ENCODE peak calls at places on chromosomes 6 and 20, in ten cellular contexts. H is right lobe of liver, B is IMR-90, K is HepG2, N is fibroblast of lung, J is DND-41, C is transverse colon, T is heart left ventricle, Y is pancreas, R is left lung. I is an unnamed sample.

GRCh38 chr6:139250296-139251274 is 41.2 kb downstream of the TXLNB start:
- DNase-seq in H (peak; percentile 53), B (peak; percentile 59), K (peak; percentile 58), N (peak; percentile 49), J (peak; percentile 73), C (peak; percentile 64), T (peak; percentile 65), Y (peak; percentile 13), R (peak; percentile 61), I (peak; percentile 34)

GRCh38 chr6:33014841-33015634 is 5.6 kb upstream of the HLA-DOA start:
- DNase-seq in H (no peak), B (peak; percentile 86), K (peak; percentile 77), N (peak; percentile 66), J (peak; percentile 61), C (peak; percentile 37), T (peak; percentile 57), Y (peak; percentile 45), R (no peak), I (no peak)

GRCh38 chr6:94956910-94957309 is 620.4 kb upstream of the MANEA start:
- DNase-seq in H (no peak), B (no peak), K (no peak), N (no peak), J (no peak), C (no peak), T (no peak), Y (no peak), R (no peak), I (no peak)

GRCh38 chr6:125750692-125751333 is 1.4 kb downstream of the HEY2 start:
- DNase-seq in H (no peak), B (no peak), K (no peak), N (no peak), J (no peak), C (no peak), T (no peak), Y (no peak), R (no peak), I (no peak)

GRCh38 chr20:10940941-10941340 is 267.1 kb upstream of the JAG1 start:
- DNase-seq in H (no peak), B (no peak), K (no peak), N (no peak), J (no peak), C (no peak), T (no peak), Y (no peak), R (no peak), I (no peak)

GRCh38 chr6:41733707-41734665 is 1.4 kb downstream of the TFEB start:
- DNase-seq in H (peak; percentile 77), B (peak; percentile 62), K (peak; percentile 76), N (peak; percentile 67), J (peak; percentile 71), C (peak; percentile 82), T (peak; percentile 83), Y (peak; percentile 55), R (peak; percentile 83), I (peak; percentile 84)

GRCh38 chr6:155170519-155170918 is 93.3 kb upstream of the CLDN20 start:
- DNase-seq in H (no peak), B (no peak), K (no peak), N (no peak), J (no peak), C (no peak), T (no peak), Y (no peak), R (no peak), I (no peak)

GRCh38 chr6:154901856-154902552 is 93.1 kb upstream of the TIAM2 start:
- DNase-seq in H (no peak), B (no peak), K (no peak), N (no peak), J (no peak), C (no peak), T (no peak), Y (no peak), R (no peak), I (no peak)

GRCh38 chr6:125611573-125612399 is 137.6 kb upstream of the HEY2 start:
- DNase-seq in H (no peak), B (no peak), K (no peak), N (peak; percentile 41), J (no peak), C (no peak), T (peak; percentile 27), Y (peak; percentile 9), R (no peak), I (peak; percentile 9)

GRCh38 chr6:54286141-54286540 is 22.1 kb upstream of the TINAG start:
- DNase-seq in H (no peak), B (no peak), K (no peak), N (peak; percentile 70), J (no peak), C (no peak), T (no peak), Y (no peak), R (no peak), I (no peak)

GRCh38 chr20:33062750-33063149 is 9.0 kb downstream of the BPIFB3 start:
- DNase-seq in H (no peak), B (no peak), K (no peak), N (no peak), J (no peak), C (no peak), T (no peak), Y (no peak), R (no peak), I (no peak)

GRCh38 chr20:33061626-33062025 is 7.9 kb downstream of the BPIFB3 start:
- DNase-seq in H (no peak), B (no peak), K (no peak), N (no peak), J (no peak), C (no peak), T (no peak), Y (no peak), R (no peak), I (no peak)

GRCh38 chr20:33064572-33065287 is 11.0 kb downstream of the BPIFB3 start:
- DNase-seq in H (peak; percentile 2), B (no peak), K (no peak), N (no peak), J (no peak), C (no peak), T (no peak), Y (no peak), R (no peak), I (no peak)

GRCh38 chr20:33062105-33062629 is 8.5 kb downstream of the BPIFB3 start:
- DNase-seq in H (no peak), B (no peak), K (no peak), N (no peak), J (no peak), C (no peak), T (no peak), Y (no peak), R (no peak), I (no peak)

DNA sequence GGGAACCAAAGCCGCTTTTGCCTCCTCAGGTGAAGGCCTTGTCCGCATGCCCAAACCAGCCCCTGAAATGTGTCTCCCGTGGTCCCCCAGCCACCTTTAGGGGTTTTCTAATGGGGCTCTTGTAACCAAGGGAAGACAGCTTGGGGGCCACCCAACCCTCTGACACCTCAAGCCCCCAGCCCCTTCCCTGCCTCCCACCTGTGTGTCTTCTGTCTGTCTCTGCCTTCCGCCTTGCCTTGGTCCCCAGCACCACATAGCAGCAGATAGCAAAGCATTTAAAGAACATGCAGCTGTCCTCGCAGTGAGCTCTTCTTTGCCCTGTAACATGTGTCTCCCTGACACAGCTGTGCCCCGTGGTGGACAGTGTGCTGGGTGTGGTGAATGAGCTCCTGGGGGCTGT is 9.6 kb downstream of the BPIFB3 start:
- DNase-seq in H (no peak), B (no peak), K (no peak), N (no peak), J (no peak), C (no peak), T (no peak), Y (no peak), R (no peak), I (no peak)
- H3K27ac ChIP-seq in H (no peak overlapping the region), B (no peak overlapping the region), K (no peak overlapping the region), N (no peak overlapping the region), J (no peak overlapping the region), C (no peak overlapping the region), T (no peak overlapping the region), Y (no peak overlapping the region), R (no peak overlapping the region), I (no peak overlapping the region)

GRCh38 chr6:44047179-44047546 is 80.1 kb downstream of the MRPL14 start:
- DNase-seq in H (no peak), B (peak; percentile 37), K (no peak), N (no peak), J (no peak), C (no peak), T (no peak), Y (no peak), R (no peak), I (no peak)

GRCh38 chr6:44047801-44048200 is 79.5 kb downstream of the MRPL14 start:
- DNase-seq in H (peak; percentile 7), B (no peak), K (no peak), N (no peak), J (no peak), C (no peak), T (no peak), Y (no peak), R (no peak), I (no peak)

GRCh38 chr6:44046516-44047178 is 80.6 kb downstream of the MRPL14 start:
- DNase-seq in H (peak; percentile 3), B (no peak), K (no peak), N (no peak), J (no peak), C (no peak), T (no peak), Y (no peak), R (no peak), I (no peak)

GRCh38 chr6:44049163-44049988 is 77.9 kb downstream of the MRPL14 start:
- DNase-seq in H (peak; percentile 10), B (peak; percentile 62), K (no peak), N (peak; percentile 58), J (no peak), C (no peak), T (no peak), Y (peak; percentile 20), R (peak; percentile 27), I (no peak)

DNA sequence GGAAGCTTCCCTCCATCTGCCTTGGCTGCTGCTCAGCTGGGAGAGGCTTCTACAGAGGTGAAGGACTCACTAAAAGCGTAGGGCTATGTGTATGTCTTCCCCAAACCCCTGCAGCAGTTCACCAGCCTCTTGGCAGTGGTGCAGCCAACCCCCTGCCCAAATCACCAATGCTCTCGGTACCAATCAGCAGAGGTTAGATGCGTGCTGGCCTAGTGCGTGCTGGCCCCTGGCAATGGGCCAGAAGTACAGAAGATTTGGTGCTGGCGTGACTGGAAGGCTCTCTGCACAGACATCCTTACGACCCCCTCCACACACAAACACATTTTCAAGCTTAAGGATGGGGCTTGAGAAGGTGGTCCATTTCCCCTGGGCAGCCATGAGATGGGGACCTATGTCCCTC is 79.0 kb downstream of the MRPL14 start:
- DNase-seq in H (peak; percentile 5), B (no peak), K (no peak), N (no peak), J (no peak), C (no peak), T (no peak), Y (no peak), R (no peak), I (no peak)
- H3K27ac ChIP-seq in H (no peak overlapping the region), B (no peak overlapping the region), K (no peak overlapping the region), N (no peak overlapping the region), J (no peak overlapping the region), C (peak overlapping the region; percentile 76), T (no peak overlapping the region), Y (no peak overlapping the region), R (no peak overlapping the region), I (no peak overlapping the region)

GRCh38 chr6:169121013-169121412 is 132.6 kb downstream of the THBS2 start:
- DNase-seq in H (no peak), B (no peak), K (no peak), N (no peak), J (no peak), C (no peak), T (no peak), Y (no peak), R (no peak), I (no peak)
- H3K27ac ChIP-seq in H (no peak overlapping the region), B (no peak overlapping the region), K (no peak overlapping the region), N (no peak overlapping the region), J (no peak overlapping the region), C (no peak overlapping the region), T (no peak overlapping the region), Y (no peak overlapping the region), R (no peak overlapping the region), I (no peak overlapping the region)

GRCh38 chr20:45798935-45799642 is 7.3 kb downstream of the DNTTIP1 start:
- DNase-seq in H (no peak), B (peak; percentile 42), K (peak; percentile 61), N (no peak), J (peak; percentile 75), C (peak; percentile 73), T (peak; percentile 59), Y (peak; percentile 22), R (no peak), I (peak; percentile 2)
- H3K27ac ChIP-seq in H (no peak overlapping the region), B (no peak overlapping the region), K (no peak overlapping the region), N (no peak overlapping the region), J (peak overlapping the region; percentile 2), C (peak overlapping the region; percentile 24), T (no peak overlapping the region), Y (no peak overlapping the region), R (peak overlapping the region; percentile 51), I (no peak overlapping the region)